ENCODE peak calls at places on chromosome 14, in five cellular contexts. One of them, this sample, is unnamed.

GRCh38 chr14:92362781-92363235 is 39.8 kb downstream of the SLC24A4 start:
- DNase-seq in pancreas: no peak
- DNase-seq in astrocyte of the spinal cord: no peak
- DNase-seq in DMS153: peak
- DNase-seq in HFFc6: peak
- DNase-seq in this sample: peak

GRCh38 chr14:65156568-65157366 is 54.5 kb upstream of the MAX start:
- DNase-seq in pancreas: no peak
- DNase-seq in astrocyte of the spinal cord: peak
- DNase-seq in DMS153: no peak
- DNase-seq in HFFc6: peak
- DNase-seq in this sample: peak

GRCh38 chr14:24282736-24283135 is 11.3 kb upstream of the RABGGTA start:
- DNase-seq in pancreas: no peak
- DNase-seq in astrocyte of the spinal cord: no peak
- DNase-seq in DMS153: no peak
- DNase-seq in HFFc6: no peak
- DNase-seq in this sample: no peak

GRCh38 chr14:68473794-68474193 is 319.1 kb downstream of the ZFP36L1 start:
- DNase-seq in pancreas: peak
- DNase-seq in astrocyte of the spinal cord: no peak
- DNase-seq in DMS153: no peak
- DNase-seq in HFFc6: peak
- DNase-seq in this sample: no peak

GRCh38 chr14:101600891-101601602 is 39.8 kb downstream of the DIO3 start:
- DNase-seq in pancreas: peak
- DNase-seq in astrocyte of the spinal cord: no peak
- DNase-seq in DMS153: no peak
- DNase-seq in HFFc6: no peak
- DNase-seq in this sample: peak

GRCh38 chr14:61444215-61444768 is 122.9 kb downstream of the PRKCH start:
- DNase-seq in pancreas: no peak
- DNase-seq in astrocyte of the spinal cord: no peak
- DNase-seq in DMS153: no peak
- DNase-seq in HFFc6: no peak
- DNase-seq in this sample: no peak

GRCh38 chr14:78959674-78960264 is 789.6 kb downstream of the NRXN3 start:
- DNase-seq in pancreas: peak
- DNase-seq in astrocyte of the spinal cord: peak
- DNase-seq in DMS153: peak
- DNase-seq in HFFc6: peak
- DNase-seq in this sample: no peak

GRCh38 chr14:50786821-50787464 is 44.0 kb downstream of the NIN start:
- DNase-seq in pancreas: no peak
- DNase-seq in astrocyte of the spinal cord: no peak
- DNase-seq in DMS153: no peak
- DNase-seq in HFFc6: no peak
- DNase-seq in this sample: no peak

GRCh38 chr14:104510794-104511611 is 68.6 kb upstream of the C14orf180 start:
- DNase-seq in pancreas: no peak
- DNase-seq in astrocyte of the spinal cord: no peak
- DNase-seq in DMS153: no peak
- DNase-seq in HFFc6: no peak
- DNase-seq in this sample: no peak

GRCh38 chr14:50666772-50667490 is 1.2 kb downstream of the SAV1 start:
- DNase-seq in pancreas: no peak
- DNase-seq in astrocyte of the spinal cord: peak
- DNase-seq in DMS153: no peak
- DNase-seq in HFFc6: peak
- DNase-seq in this sample: peak

GRCh38 chr14:38420045-38420444 is 164.2 kb upstream of the CLEC14A start:
- DNase-seq in pancreas: no peak
- DNase-seq in astrocyte of the spinal cord: no peak
- DNase-seq in DMS153: no peak
- DNase-seq in HFFc6: peak
- DNase-seq in this sample: no peak

GRCh38 chr14:95291859-95292542 is 27.7 kb downstream of the CLMN start:
- DNase-seq in pancreas: peak
- DNase-seq in astrocyte of the spinal cord: peak
- DNase-seq in DMS153: peak
- DNase-seq in HFFc6: no peak
- DNase-seq in this sample: no peak